ENCODE peak calls at places on chromosomes 11 and 22, in four cellular contexts. D is fibroblast of mammary gland, W is ecto neural progenitor cell, R is HCT116. V is an unnamed sample.

GRCh38 chr22:42152661-42153270 is 22.2 kb upstream of the CYP2D6 start:
- DNase-seq in D (no peak), W (no peak), R (no peak), V (no peak)

GRCh38 chr11:62004473-62004872 is 37.0 kb upstream of the FTH1 start:
- DNase-seq in D (peak; percentile 90), W (no peak), R (no peak), V (no peak)

GRCh38 chr11:12508151-12508740 is 130.9 kb downstream of the PARVA start:
- DNase-seq in D (peak; percentile 81), W (peak; percentile 17), R (no peak), V (no peak)

GRCh38 chr11:11860103-11860979 is 18.6 kb downstream of the USP47 start:
- DNase-seq in D (peak; percentile 61), W (no peak), R (no peak), V (no peak)

GRCh38 chr11:90874971-90875370 is 652.1 kb upstream of the CHORDC1 start:
- DNase-seq in D (no peak), W (no peak), R (no peak), V (no peak)

GRCh38 chr11:10606536-10607208 is 38.2 kb upstream of the LYVE1 start:
- DNase-seq in D (peak; percentile 60), W (peak; percentile 21), R (no peak), V (no peak)

GRCh38 chr22:48517039-48518030 is 1310.3 kb downstream of the BRD1 start:
- DNase-seq in D (no peak), W (no peak), R (no peak), V (no peak)

GRCh38 chr11:1970956-1971355 is 23.8 kb downstream of the MRPL23 start:
- DNase-seq in D (no peak), W (peak; percentile 12), R (no peak), V (no peak)

GRCh38 chr11:2207212-2207611 is 35.6 kb upstream of the TH start:
- DNase-seq in D (no peak), W (no peak), R (no peak), V (no peak)

GRCh38 chr11:19162946-19163345 is 38.8 kb downstream of the CSRP3 start:
- DNase-seq in D (no peak), W (no peak), R (no peak), V (no peak)

GRCh38 chr11:34439521-34440258 is 956 bp downstream of the CAT start:
- DNase-seq in D (no peak), W (no peak), R (no peak), V (no peak)